ENCODE peak calls at places on chromosomes 13 and 19, in four cellular contexts. G is HuH-7, Q is amygdala, W is kidney. X is an unnamed sample.
A peak's percentile ranks its signal among the peaks of the same experiment; 100 is the strongest.

GRCh38 chr13:30409911-30410704 is 12.2 kb upstream of the UBE2L5 start:
- DNase-seq in G (no peak), Q (no peak), W (no peak), X (no peak)

GRCh38 chr13:30744056-30744684 is 8.8 kb downstream of the ALOX5AP start:
- DNase-seq in G (no peak), Q (no peak), W (no peak), X (no peak)

GRCh38 chr19:39310558-39311311 is 9.9 kb downstream of the LRFN1 start:
- DNase-seq in G (no peak), Q (peak; percentile 14), W (no peak), X (peak; percentile 79)

GRCh38 chr13:109818891-109819290 is 32.5 kb upstream of the IRS2 start:
- DNase-seq in G (no peak), Q (no peak), W (no peak), X (no peak)

GRCh38 chr19:1223018-1223855 is 14.6 kb downstream of the CBARP start:
- DNase-seq in G (no peak), Q (no peak), W (no peak), X (no peak)

GRCh38 chr19:43639507-43640423 is at the start of gene CADM4:
- DNase-seq in G (peak; percentile 58), Q (no peak), W (no peak), X (peak; percentile 60)

GRCh38 chr13:28710161-28710560 is 8.6 kb downstream of the SLC46A3 start:
- DNase-seq in G (no peak), Q (no peak), W (no peak), X (no peak)

GRCh38 chr19:41691268-41691970 is 3.3 kb upstream of the CEACAM7 start:
- DNase-seq in G (peak; percentile 57), Q (no peak), W (no peak), X (no peak)

GRCh38 chr19:11673608-11674041 is 65.1 kb downstream of the ZNF823 start:
- DNase-seq in G (peak; percentile 10), Q (peak; percentile 15), W (peak; percentile 89), X (no peak)

GRCh38 chr19:42199440-42200115 is 17.9 kb downstream of the DEDD2 start:
- DNase-seq in G (no peak), Q (no peak), W (peak; percentile 77), X (no peak)

GRCh38 chr13:49679244-49679643 is 12.0 kb downstream of the EBPL start:
- DNase-seq in G (peak; percentile 22), Q (no peak), W (no peak), X (no peak)

GRCh38 chr19:13281567-13282291 is 131.5 kb downstream of the IER2 start:
- DNase-seq in G (no peak), Q (no peak), W (peak; percentile 46), X (peak; percentile 71)

GRCh38 chr19:16012552-16012951 is 63.7 kb upstream of the TPM4 start:
- DNase-seq in G (no peak), Q (no peak), W (no peak), X (no peak)

X was measured in dorsolateral prefrontal cortex.